ENCODE peak calls at places on chromosomes 4 and X, in ten cellular contexts. One of them, this sample, is unnamed. For H3K4me1, the result is how much of the 10 kb centered on the place peaks cover.

GRCh38 chrX:46693149-46693548 is 65.8 kb downstream of the SLC9A7 start:
- DNase-seq in H9: no peak
- DNase-seq in PC-9: no peak
- DNase-seq in fibroblast of lung: no peak
- DNase-seq in heart right ventricle: no peak
- DNase-seq in A549: no peak
- DNase-seq in cardiac muscle cell: no peak
- DNase-seq in sigmoid colon: no peak
- DNase-seq in spleen: no peak
- DNase-seq in tibial nerve: no peak
- DNase-seq in this sample: no peak

GRCh38 chr4:133969202-133969873 is 232.3 kb downstream of the PABPC4L start:
- DNase-seq in spleen: no peak
- DNase-seq in sigmoid colon: no peak
- DNase-seq in PC-9: no peak
- DNase-seq in tibial nerve: no peak
- DNase-seq in heart right ventricle: peak
- DNase-seq in cardiac muscle cell: peak
- DNase-seq in A549: no peak
- DNase-seq in fibroblast of lung: peak
- DNase-seq in H9: no peak
- DNase-seq in this sample: peak

GRCh38 chrX:110322603-110323002 is 4.7 kb upstream of the AMMECR1 start:
- DNase-seq in fibroblast of lung: peak
- DNase-seq in tibial nerve: no peak
- DNase-seq in spleen: no peak
- DNase-seq in PC-9: no peak
- DNase-seq in cardiac muscle cell: no peak
- DNase-seq in H9: no peak
- DNase-seq in A549: no peak
- DNase-seq in sigmoid colon: no peak
- DNase-seq in heart right ventricle: no peak
- DNase-seq in this sample: no peak

GRCh38 chr4:109410776-109411175 is 22.8 kb upstream of the SEC24B start:
- DNase-seq in spleen: no peak
- DNase-seq in fibroblast of lung: peak
- DNase-seq in cardiac muscle cell: no peak
- DNase-seq in A549: no peak
- DNase-seq in tibial nerve: no peak
- DNase-seq in H9: no peak
- DNase-seq in PC-9: no peak
- DNase-seq in sigmoid colon: no peak
- DNase-seq in heart right ventricle: no peak
- DNase-seq in this sample: no peak

GRCh38 chr4:131085009-131085408 is 1989.1 kb downstream of the C4orf33 start:
- DNase-seq in A549: no peak
- DNase-seq in spleen: no peak
- DNase-seq in fibroblast of lung: no peak
- DNase-seq in tibial nerve: no peak
- DNase-seq in H9: no peak
- DNase-seq in heart right ventricle: no peak
- DNase-seq in sigmoid colon: no peak
- DNase-seq in cardiac muscle cell: no peak
- DNase-seq in PC-9: no peak
- DNase-seq in this sample: no peak

GRCh38 chr4:8653326-8654000 is 60.9 kb downstream of the CPZ start:
- DNase-seq in heart right ventricle: no peak
- DNase-seq in PC-9: no peak
- DNase-seq in cardiac muscle cell: no peak
- DNase-seq in tibial nerve: no peak
- DNase-seq in fibroblast of lung: no peak
- DNase-seq in A549: no peak
- DNase-seq in H9: peak
- DNase-seq in sigmoid colon: peak
- DNase-seq in spleen: peak
- DNase-seq in this sample: no peak

GRCh38 chr4:22997358-22998224 is 304.9 kb downstream of the GBA3 start:
- DNase-seq in sigmoid colon: no peak
- DNase-seq in A549: no peak
- DNase-seq in heart right ventricle: no peak
- DNase-seq in cardiac muscle cell: no peak
- DNase-seq in spleen: no peak
- DNase-seq in H9: no peak
- DNase-seq in tibial nerve: no peak
- DNase-seq in fibroblast of lung: no peak
- DNase-seq in PC-9: no peak
- DNase-seq in this sample: no peak

GRCh38 chr4:40594261-40595178 is 35.1 kb downstream of the RBM47 start:
- DNase-seq in heart right ventricle: no peak
- DNase-seq in tibial nerve: no peak
- DNase-seq in A549: no peak
- DNase-seq in spleen: no peak
- DNase-seq in fibroblast of lung: peak
- DNase-seq in H9: no peak
- DNase-seq in sigmoid colon: no peak
- DNase-seq in PC-9: no peak
- DNase-seq in cardiac muscle cell: no peak
- DNase-seq in this sample: no peak

DNA sequence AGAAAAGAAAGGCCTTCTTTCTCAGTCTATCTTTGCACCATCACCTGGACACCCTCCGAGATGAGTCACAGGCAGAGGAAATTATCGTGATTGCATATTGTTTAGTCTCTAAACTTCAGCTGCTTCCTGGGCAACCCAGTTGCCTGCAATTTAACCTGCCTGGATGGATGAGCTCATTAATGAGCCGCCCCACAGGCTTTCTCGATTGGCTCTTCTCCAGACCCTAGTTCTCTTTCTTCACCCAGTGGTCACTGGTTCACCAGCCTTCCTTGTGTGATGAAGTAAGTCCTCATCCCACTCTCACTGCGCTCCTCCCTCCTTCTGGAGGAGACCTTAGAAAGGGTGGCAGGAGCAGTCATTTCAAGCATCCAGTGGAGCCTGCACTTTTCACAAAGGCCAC is 94.4 kb downstream of the SOWAHB start:
- DNase-seq in tibial nerve: no peak
- DNase-seq in spleen: no peak
- DNase-seq in H9: no peak
- DNase-seq in cardiac muscle cell: no peak
- DNase-seq in heart right ventricle: no peak
- DNase-seq in A549: no peak
- DNase-seq in fibroblast of lung: peak
- DNase-seq in sigmoid colon: no peak
- DNase-seq in PC-9: peak
- DNase-seq in this sample: peak
- H3K27ac ChIP-seq in tibial nerve: no peak
- H3K27ac ChIP-seq in spleen: no peak
- H3K27ac ChIP-seq in H9: no peak
- H3K27ac ChIP-seq in cardiac muscle cell: no peak
- H3K27ac ChIP-seq in heart right ventricle: peak
- H3K27ac ChIP-seq in A549: no peak
- H3K27ac ChIP-seq in fibroblast of lung: peak
- H3K27ac ChIP-seq in sigmoid colon: no peak
- H3K27ac ChIP-seq in PC-9: peak
- H3K27ac ChIP-seq in this sample: peak

DNA sequence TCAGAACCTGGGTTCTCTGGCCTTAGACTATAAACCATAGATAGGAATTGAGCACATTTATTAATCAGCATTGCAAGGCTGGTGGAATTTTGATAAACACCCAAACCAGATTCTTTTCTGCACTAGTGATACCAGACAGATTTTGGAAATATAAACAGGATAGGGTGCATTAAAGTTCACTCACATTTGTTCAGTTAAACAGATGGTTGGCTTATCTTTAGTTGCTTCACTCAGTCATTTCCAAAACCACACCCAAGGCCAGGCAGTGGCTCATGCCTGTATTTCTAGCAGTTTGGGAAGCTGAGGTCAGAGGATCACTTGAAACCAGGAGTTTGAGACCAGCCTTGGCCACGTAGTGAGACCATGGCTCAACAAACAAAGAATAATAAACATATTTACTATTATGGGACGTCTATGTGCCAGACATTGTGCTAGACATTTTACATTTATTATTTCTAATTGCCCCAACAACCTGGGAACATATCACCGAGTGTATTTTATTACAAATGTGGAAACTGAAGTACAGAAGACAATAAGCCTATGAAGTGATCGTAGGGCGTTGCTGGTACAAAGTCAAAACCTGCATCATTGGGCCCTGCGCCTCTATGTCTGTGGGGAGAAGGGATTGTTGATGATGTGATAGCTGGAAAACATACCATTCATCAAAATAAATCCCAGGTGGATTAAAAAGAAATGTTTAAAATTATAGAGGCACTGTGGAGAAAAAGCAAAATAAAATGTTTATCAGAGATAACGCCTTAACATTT is 15.0 kb downstream of the ADD1 start:
- DNase-seq in sigmoid colon: no peak
- DNase-seq in H9: no peak
- DNase-seq in A549: no peak
- DNase-seq in tibial nerve: no peak
- DNase-seq in spleen: no peak
- DNase-seq in fibroblast of lung: peak
- DNase-seq in cardiac muscle cell: no peak
- DNase-seq in heart right ventricle: no peak
- DNase-seq in PC-9: no peak
- DNase-seq in this sample: no peak
- H3K4me1 ChIP-seq in sigmoid colon: half or more
- H3K4me1 ChIP-seq in H9: under half
- H3K4me1 ChIP-seq in A549: under half
- H3K4me1 ChIP-seq in tibial nerve: half or more
- H3K4me1 ChIP-seq in spleen: half or more
- H3K4me1 ChIP-seq in fibroblast of lung: under half
- H3K4me1 ChIP-seq in cardiac muscle cell: half or more
- H3K4me1 ChIP-seq in heart right ventricle: half or more
- H3K4me1 ChIP-seq in PC-9: under half
- H3K4me1 ChIP-seq in this sample: under half

GRCh38 chrX:136764206-136764605 is 16.5 kb downstream of the ARHGEF6 start:
- DNase-seq in PC-9: no peak
- DNase-seq in cardiac muscle cell: no peak
- DNase-seq in H9: no peak
- DNase-seq in tibial nerve: no peak
- DNase-seq in spleen: no peak
- DNase-seq in fibroblast of lung: no peak
- DNase-seq in heart right ventricle: no peak
- DNase-seq in A549: no peak
- DNase-seq in sigmoid colon: no peak
- DNase-seq in this sample: no peak

GRCh38 chrX:136766785-136767103 is 14.0 kb downstream of the ARHGEF6 start:
- DNase-seq in sigmoid colon: no peak
- DNase-seq in PC-9: no peak
- DNase-seq in cardiac muscle cell: no peak
- DNase-seq in A549: no peak
- DNase-seq in heart right ventricle: no peak
- DNase-seq in spleen: no peak
- DNase-seq in fibroblast of lung: no peak
- DNase-seq in H9: no peak
- DNase-seq in tibial nerve: no peak
- DNase-seq in this sample: no peak

GRCh38 chrX:136768469-136769084 is 12.2 kb downstream of the ARHGEF6 start:
- DNase-seq in heart right ventricle: no peak
- DNase-seq in sigmoid colon: peak
- DNase-seq in spleen: peak
- DNase-seq in fibroblast of lung: peak
- DNase-seq in A549: no peak
- DNase-seq in H9: peak
- DNase-seq in tibial nerve: no peak
- DNase-seq in PC-9: peak
- DNase-seq in cardiac muscle cell: no peak
- DNase-seq in this sample: peak

GRCh38 chrX:136765957-136766356 is 14.8 kb downstream of the ARHGEF6 start:
- DNase-seq in spleen: no peak
- DNase-seq in PC-9: no peak
- DNase-seq in H9: no peak
- DNase-seq in fibroblast of lung: no peak
- DNase-seq in heart right ventricle: no peak
- DNase-seq in A549: no peak
- DNase-seq in sigmoid colon: no peak
- DNase-seq in tibial nerve: no peak
- DNase-seq in cardiac muscle cell: peak
- DNase-seq in this sample: peak

GRCh38 chrX:136767104-136767941 is 13.4 kb downstream of the ARHGEF6 start:
- DNase-seq in A549: peak
- DNase-seq in PC-9: no peak
- DNase-seq in H9: peak
- DNase-seq in tibial nerve: no peak
- DNase-seq in sigmoid colon: peak
- DNase-seq in fibroblast of lung: peak
- DNase-seq in heart right ventricle: peak
- DNase-seq in cardiac muscle cell: peak
- DNase-seq in spleen: peak
- DNase-seq in this sample: peak
- H3K27ac ChIP-seq in A549: peak
- H3K27ac ChIP-seq in PC-9: no peak
- H3K27ac ChIP-seq in H9: no peak
- H3K27ac ChIP-seq in tibial nerve: peak
- H3K27ac ChIP-seq in sigmoid colon: peak
- H3K27ac ChIP-seq in fibroblast of lung: peak
- H3K27ac ChIP-seq in heart right ventricle: peak
- H3K27ac ChIP-seq in cardiac muscle cell: no peak
- H3K27ac ChIP-seq in spleen: peak
- H3K27ac ChIP-seq in this sample: peak

GRCh38 chrX:9533611-9534010 is 68.8 kb downstream of the TBL1X start:
- DNase-seq in sigmoid colon: no peak
- DNase-seq in spleen: no peak
- DNase-seq in tibial nerve: no peak
- DNase-seq in PC-9: no peak
- DNase-seq in fibroblast of lung: no peak
- DNase-seq in cardiac muscle cell: no peak
- DNase-seq in H9: no peak
- DNase-seq in A549: no peak
- DNase-seq in heart right ventricle: no peak
- DNase-seq in this sample: peak

GRCh38 chrX:9529223-9529622 is 64.4 kb downstream of the TBL1X start:
- DNase-seq in H9: no peak
- DNase-seq in tibial nerve: no peak
- DNase-seq in A549: no peak
- DNase-seq in heart right ventricle: no peak
- DNase-seq in fibroblast of lung: no peak
- DNase-seq in PC-9: no peak
- DNase-seq in spleen: no peak
- DNase-seq in cardiac muscle cell: no peak
- DNase-seq in sigmoid colon: no peak
- DNase-seq in this sample: no peak

GRCh38 chrX:9528498-9528897 is 63.6 kb downstream of the TBL1X start:
- DNase-seq in H9: peak
- DNase-seq in PC-9: no peak
- DNase-seq in cardiac muscle cell: no peak
- DNase-seq in fibroblast of lung: no peak
- DNase-seq in tibial nerve: no peak
- DNase-seq in sigmoid colon: no peak
- DNase-seq in A549: no peak
- DNase-seq in spleen: no peak
- DNase-seq in heart right ventricle: no peak
- DNase-seq in this sample: no peak

GRCh38 chrX:9532349-9532748 is 67.5 kb downstream of the TBL1X start:
- DNase-seq in fibroblast of lung: peak
- DNase-seq in sigmoid colon: peak
- DNase-seq in PC-9: no peak
- DNase-seq in H9: no peak
- DNase-seq in spleen: no peak
- DNase-seq in tibial nerve: no peak
- DNase-seq in cardiac muscle cell: no peak
- DNase-seq in heart right ventricle: peak
- DNase-seq in A549: no peak
- DNase-seq in this sample: no peak

GRCh38 chrX:9530848-9531274 is 66.0 kb downstream of the TBL1X start:
- DNase-seq in A549: peak
- DNase-seq in cardiac muscle cell: peak
- DNase-seq in H9: peak
- DNase-seq in sigmoid colon: peak
- DNase-seq in fibroblast of lung: peak
- DNase-seq in heart right ventricle: peak
- DNase-seq in PC-9: no peak
- DNase-seq in spleen: peak
- DNase-seq in tibial nerve: peak
- DNase-seq in this sample: peak
- H3K4me1 ChIP-seq in A549: under half
- H3K4me1 ChIP-seq in cardiac muscle cell: under half
- H3K4me1 ChIP-seq in H9: under half
- H3K4me1 ChIP-seq in sigmoid colon: under half
- H3K4me1 ChIP-seq in fibroblast of lung: under half
- H3K4me1 ChIP-seq in heart right ventricle: under half
- H3K4me1 ChIP-seq in PC-9: under half
- H3K4me1 ChIP-seq in spleen: under half
- H3K4me1 ChIP-seq in tibial nerve: under half
- H3K4me1 ChIP-seq in this sample: under half

This sample was measured in SJCRH30.